ENCODE peak calls at places on chromosomes 2 and 18, in ten cellular contexts. One of them, this sample, is unnamed.

GRCh38 chr2:128727914-128728313 is 409.2 kb upstream of the HS6ST1 start:
- DNase-seq in AG09319: peak; percentile 65
- DNase-seq in transverse colon: no peak
- DNase-seq in heart right ventricle: no peak
- DNase-seq in upper lobe of right lung: no peak
- DNase-seq in GM20000: no peak
- DNase-seq in IMR-90: peak; percentile 89
- DNase-seq in Panc1: no peak
- DNase-seq in coronary artery: no peak
- DNase-seq in thoracic aorta: no peak
- DNase-seq in this sample: no peak

GRCh38 chr2:61993422-61994024 is 88.0 kb downstream of the COMMD1 start:
- DNase-seq in AG09319: no peak
- DNase-seq in transverse colon: peak; percentile 22
- DNase-seq in heart right ventricle: no peak
- DNase-seq in upper lobe of right lung: no peak
- DNase-seq in GM20000: peak; percentile 51
- DNase-seq in IMR-90: peak; percentile 62
- DNase-seq in Panc1: peak; percentile 38
- DNase-seq in coronary artery: no peak
- DNase-seq in thoracic aorta: no peak
- DNase-seq in this sample: no peak

GRCh38 chr2:234620018-234620417 is 123.1 kb upstream of the ARL4C start:
- DNase-seq in AG09319: no peak
- DNase-seq in transverse colon: no peak
- DNase-seq in heart right ventricle: no peak
- DNase-seq in upper lobe of right lung: no peak
- DNase-seq in GM20000: no peak
- DNase-seq in IMR-90: no peak
- DNase-seq in Panc1: no peak
- DNase-seq in coronary artery: no peak
- DNase-seq in thoracic aorta: no peak
- DNase-seq in this sample: no peak

GRCh38 chr2:209322041-209322440 is 101.8 kb upstream of the MAP2 start:
- DNase-seq in AG09319: no peak
- DNase-seq in transverse colon: no peak
- DNase-seq in heart right ventricle: no peak
- DNase-seq in upper lobe of right lung: no peak
- DNase-seq in GM20000: no peak
- DNase-seq in IMR-90: no peak
- DNase-seq in Panc1: no peak
- DNase-seq in coronary artery: no peak
- DNase-seq in thoracic aorta: no peak
- DNase-seq in this sample: no peak

GRCh38 chr2:203650860-203651613 is 55.4 kb upstream of the CD28 start:
- DNase-seq in AG09319: no peak
- DNase-seq in transverse colon: peak; percentile 69
- DNase-seq in heart right ventricle: no peak
- DNase-seq in upper lobe of right lung: no peak
- DNase-seq in GM20000: no peak
- DNase-seq in IMR-90: peak; percentile 54
- DNase-seq in Panc1: peak; percentile 57
- DNase-seq in coronary artery: no peak
- DNase-seq in thoracic aorta: no peak
- DNase-seq in this sample: no peak

GRCh38 chr2:215756351-215756731 is 257.0 kb downstream of the MREG start:
- DNase-seq in AG09319: no peak
- DNase-seq in transverse colon: no peak
- DNase-seq in heart right ventricle: no peak
- DNase-seq in upper lobe of right lung: no peak
- DNase-seq in GM20000: no peak
- DNase-seq in IMR-90: no peak
- DNase-seq in Panc1: no peak
- DNase-seq in coronary artery: no peak
- DNase-seq in thoracic aorta: no peak
- DNase-seq in this sample: no peak

GRCh38 chr18:48780151-48781001 is 170.4 kb downstream of the SMAD7 start:
- DNase-seq in AG09319: no peak
- DNase-seq in transverse colon: no peak
- DNase-seq in heart right ventricle: no peak
- DNase-seq in upper lobe of right lung: no peak
- DNase-seq in GM20000: no peak
- DNase-seq in IMR-90: peak; percentile 38
- DNase-seq in Panc1: no peak
- DNase-seq in coronary artery: no peak
- DNase-seq in thoracic aorta: peak; percentile 36
- DNase-seq in this sample: peak; percentile 68

GRCh38 chr2:194044321-194044720 is 1612.7 kb upstream of the SLC39A10 start:
- DNase-seq in AG09319: no peak
- DNase-seq in transverse colon: no peak
- DNase-seq in heart right ventricle: no peak
- DNase-seq in upper lobe of right lung: no peak
- DNase-seq in GM20000: no peak
- DNase-seq in IMR-90: no peak
- DNase-seq in Panc1: no peak
- DNase-seq in coronary artery: no peak
- DNase-seq in thoracic aorta: no peak
- DNase-seq in this sample: no peak

GRCh38 chr2:39107156-39107555 is 13.7 kb downstream of the SOS1 start:
- DNase-seq in AG09319: no peak
- DNase-seq in transverse colon: no peak
- DNase-seq in heart right ventricle: no peak
- DNase-seq in upper lobe of right lung: no peak
- DNase-seq in GM20000: no peak
- DNase-seq in IMR-90: no peak
- DNase-seq in Panc1: no peak
- DNase-seq in coronary artery: no peak
- DNase-seq in thoracic aorta: no peak
- DNase-seq in this sample: no peak

GRCh38 chr2:16218651-16219050 is 278.3 kb downstream of the MYCN start:
- DNase-seq in AG09319: no peak
- DNase-seq in transverse colon: peak; percentile 60
- DNase-seq in heart right ventricle: no peak
- DNase-seq in upper lobe of right lung: peak; percentile 60
- DNase-seq in GM20000: peak; percentile 42
- DNase-seq in IMR-90: no peak
- DNase-seq in Panc1: no peak
- DNase-seq in coronary artery: no peak
- DNase-seq in thoracic aorta: no peak
- DNase-seq in this sample: no peak

GRCh38 chr2:36476411-36476810 is 120.8 kb downstream of the CRIM1 start:
- DNase-seq in AG09319: no peak
- DNase-seq in transverse colon: no peak
- DNase-seq in heart right ventricle: no peak
- DNase-seq in upper lobe of right lung: no peak
- DNase-seq in GM20000: no peak
- DNase-seq in IMR-90: no peak
- DNase-seq in Panc1: no peak
- DNase-seq in coronary artery: no peak
- DNase-seq in thoracic aorta: no peak
- DNase-seq in this sample: no peak

GRCh38 chr2:160010361-160011145 is 51.9 kb downstream of the PLA2R1 start:
- DNase-seq in AG09319: peak; percentile 29
- DNase-seq in transverse colon: no peak
- DNase-seq in heart right ventricle: no peak
- DNase-seq in upper lobe of right lung: no peak
- DNase-seq in GM20000: no peak
- DNase-seq in IMR-90: peak; percentile 13
- DNase-seq in Panc1: no peak
- DNase-seq in coronary artery: no peak
- DNase-seq in thoracic aorta: no peak
- DNase-seq in this sample: no peak

GRCh38 chr18:79531386-79531785 is 135.7 kb downstream of the NFATC1 start:
- DNase-seq in AG09319: no peak
- DNase-seq in transverse colon: peak; percentile 3
- DNase-seq in heart right ventricle: no peak
- DNase-seq in upper lobe of right lung: no peak
- DNase-seq in GM20000: no peak
- DNase-seq in IMR-90: no peak
- DNase-seq in Panc1: no peak
- DNase-seq in coronary artery: no peak
- DNase-seq in thoracic aorta: no peak
- DNase-seq in this sample: no peak

GRCh38 chr2:37561615-37562569 is 109.5 kb downstream of the CDC42EP3 start:
- DNase-seq in AG09319: no peak
- DNase-seq in transverse colon: no peak
- DNase-seq in heart right ventricle: no peak
- DNase-seq in upper lobe of right lung: no peak
- DNase-seq in GM20000: no peak
- DNase-seq in IMR-90: peak; percentile 94
- DNase-seq in Panc1: no peak
- DNase-seq in coronary artery: no peak
- DNase-seq in thoracic aorta: no peak
- DNase-seq in this sample: peak; percentile 88

GRCh38 chr18:46656326-46657114 is 500 bp downstream of the LOXHD1 start:
- DNase-seq in AG09319: no peak
- DNase-seq in transverse colon: no peak
- DNase-seq in heart right ventricle: no peak
- DNase-seq in upper lobe of right lung: no peak
- DNase-seq in GM20000: no peak
- DNase-seq in IMR-90: no peak
- DNase-seq in Panc1: no peak
- DNase-seq in coronary artery: no peak
- DNase-seq in thoracic aorta: no peak
- DNase-seq in this sample: no peak

GRCh38 chr18:46660955-46661749 is 4.1 kb upstream of the LOXHD1 start:
- DNase-seq in AG09319: no peak
- DNase-seq in transverse colon: no peak
- DNase-seq in heart right ventricle: no peak
- DNase-seq in upper lobe of right lung: no peak
- DNase-seq in GM20000: no peak
- DNase-seq in IMR-90: peak; percentile 31
- DNase-seq in Panc1: no peak
- DNase-seq in coronary artery: no peak
- DNase-seq in thoracic aorta: no peak
- DNase-seq in this sample: peak; percentile 7

GRCh38 chr18:46663539-46663938 is 6.5 kb upstream of the LOXHD1 start:
- DNase-seq in AG09319: no peak
- DNase-seq in transverse colon: no peak
- DNase-seq in heart right ventricle: no peak
- DNase-seq in upper lobe of right lung: no peak
- DNase-seq in GM20000: no peak
- DNase-seq in IMR-90: no peak
- DNase-seq in Panc1: no peak
- DNase-seq in coronary artery: no peak
- DNase-seq in thoracic aorta: no peak
- DNase-seq in this sample: no peak

GRCh38 chr18:46657115-46657955 is at the start of gene LOXHD1:
- DNase-seq in AG09319: no peak
- DNase-seq in transverse colon: no peak
- DNase-seq in heart right ventricle: no peak
- DNase-seq in upper lobe of right lung: no peak
- DNase-seq in GM20000: no peak
- DNase-seq in IMR-90: no peak
- DNase-seq in Panc1: no peak
- DNase-seq in coronary artery: no peak
- DNase-seq in thoracic aorta: no peak
- DNase-seq in this sample: no peak

DNA sequence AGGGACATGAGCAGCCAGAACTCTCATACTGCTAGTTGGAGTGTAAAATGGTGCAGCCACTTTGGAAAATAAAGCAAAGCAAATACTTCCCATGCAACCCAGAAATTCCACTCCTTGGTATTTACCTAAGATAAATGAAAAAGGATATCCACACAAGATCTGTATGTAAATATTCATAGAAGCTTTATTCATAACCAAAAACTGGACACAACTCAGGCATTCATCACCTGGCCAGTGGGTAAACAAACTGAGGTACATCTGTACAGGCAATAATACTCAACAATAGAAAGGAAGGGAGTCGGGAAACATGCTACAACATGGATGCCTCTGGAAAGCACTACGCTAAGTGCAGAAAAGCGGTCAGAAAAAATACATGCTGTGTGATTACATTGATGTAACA is 2.5 kb upstream of the LOXHD1 start:
- DNase-seq in AG09319: no peak
- DNase-seq in transverse colon: no peak
- DNase-seq in heart right ventricle: no peak
- DNase-seq in upper lobe of right lung: no peak
- DNase-seq in GM20000: no peak
- DNase-seq in IMR-90: no peak
- DNase-seq in Panc1: no peak
- DNase-seq in coronary artery: no peak
- DNase-seq in thoracic aorta: no peak
- DNase-seq in this sample: no peak
- TF ChIP-seq CTCF in AG09319: no peak
- TF ChIP-seq CTCF in transverse colon: no peak
- TF ChIP-seq CTCF in heart right ventricle: no peak
- TF ChIP-seq CTCF in upper lobe of right lung: no peak
- TF ChIP-seq CTCF in GM20000: no peak
- TF ChIP-seq CTCF in IMR-90: no peak
- TF ChIP-seq CTCF in Panc1: no peak
- TF ChIP-seq CTCF in coronary artery: no peak
- TF ChIP-seq CTCF in thoracic aorta: no peak
- TF ChIP-seq CTCF in this sample: no peak

DNA sequence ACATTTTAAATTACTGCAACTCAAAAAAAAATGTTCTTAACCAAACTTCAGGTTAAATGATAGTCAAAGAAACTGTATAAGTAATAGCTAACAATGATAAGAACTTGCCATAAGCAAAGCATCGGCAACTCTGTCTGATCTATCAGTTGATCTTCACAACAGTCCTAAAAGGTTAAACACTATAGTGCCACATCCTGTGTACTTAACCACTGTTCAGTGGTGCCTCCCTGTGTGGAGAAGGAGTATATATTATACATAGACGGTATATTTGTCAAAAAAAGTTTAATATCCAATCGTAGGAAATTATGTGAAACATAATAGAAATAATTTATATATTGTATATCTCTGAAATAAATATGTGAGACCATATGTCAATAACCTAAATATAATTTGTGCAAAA is 13.0 kb downstream of the DTNA start:
- DNase-seq in AG09319: no peak
- DNase-seq in transverse colon: no peak
- DNase-seq in heart right ventricle: no peak
- DNase-seq in upper lobe of right lung: no peak
- DNase-seq in GM20000: no peak
- DNase-seq in IMR-90: no peak
- DNase-seq in Panc1: no peak
- DNase-seq in coronary artery: no peak
- DNase-seq in thoracic aorta: no peak
- DNase-seq in this sample: no peak
- TF ChIP-seq CTCF in AG09319: peak; percentile 2
- TF ChIP-seq CTCF in transverse colon: no peak
- TF ChIP-seq CTCF in heart right ventricle: no peak
- TF ChIP-seq CTCF in upper lobe of right lung: no peak
- TF ChIP-seq CTCF in GM20000: no peak
- TF ChIP-seq CTCF in IMR-90: no peak
- TF ChIP-seq CTCF in Panc1: no peak
- TF ChIP-seq CTCF in coronary artery: no peak
- TF ChIP-seq CTCF in thoracic aorta: no peak
- TF ChIP-seq CTCF in this sample: no peak

GRCh38 chr2:182668671-182669070 is 47.4 kb upstream of the DNAJC10 start:
- DNase-seq in AG09319: no peak
- DNase-seq in transverse colon: peak; percentile 7
- DNase-seq in heart right ventricle: no peak
- DNase-seq in upper lobe of right lung: no peak
- DNase-seq in GM20000: no peak
- DNase-seq in IMR-90: peak; percentile 11
- DNase-seq in Panc1: no peak
- DNase-seq in coronary artery: no peak
- DNase-seq in thoracic aorta: no peak
- DNase-seq in this sample: no peak
- TF ChIP-seq CTCF in AG09319: no peak
- TF ChIP-seq CTCF in transverse colon: no peak
- TF ChIP-seq CTCF in heart right ventricle: no peak
- TF ChIP-seq CTCF in upper lobe of right lung: no peak
- TF ChIP-seq CTCF in GM20000: no peak
- TF ChIP-seq CTCF in IMR-90: no peak
- TF ChIP-seq CTCF in Panc1: no peak
- TF ChIP-seq CTCF in coronary artery: no peak
- TF ChIP-seq CTCF in thoracic aorta: no peak
- TF ChIP-seq CTCF in this sample: no peak

GRCh38 chr2:223488814-223489213 is 113.3 kb downstream of the SCG2 start:
- DNase-seq in AG09319: no peak
- DNase-seq in transverse colon: no peak
- DNase-seq in heart right ventricle: no peak
- DNase-seq in upper lobe of right lung: no peak
- DNase-seq in GM20000: no peak
- DNase-seq in IMR-90: peak; percentile 70
- DNase-seq in Panc1: no peak
- DNase-seq in coronary artery: no peak
- DNase-seq in thoracic aorta: no peak
- DNase-seq in this sample: no peak
- TF ChIP-seq CTCF in AG09319: no peak
- TF ChIP-seq CTCF in transverse colon: no peak
- TF ChIP-seq CTCF in heart right ventricle: no peak
- TF ChIP-seq CTCF in upper lobe of right lung: no peak
- TF ChIP-seq CTCF in GM20000: no peak
- TF ChIP-seq CTCF in IMR-90: no peak
- TF ChIP-seq CTCF in Panc1: no peak
- TF ChIP-seq CTCF in coronary artery: no peak
- TF ChIP-seq CTCF in thoracic aorta: no peak
- TF ChIP-seq CTCF in this sample: no peak